ENCODE peak calls at places on chromosomes 7 and 10, in five cellular contexts. One of them, this sample, is unnamed.

GRCh38 chr7:142478479-142479220 is 220.8 kb upstream of the PRSS58 start:
- DNase-seq in pancreas: no peak
- DNase-seq in adrenal gland: no peak
- DNase-seq in OCI-LY7: peak; percentile 58
- DNase-seq in caudate nucleus: no peak
- DNase-seq in this sample: no peak

GRCh38 chr10:26488344-26488743 is 50.2 kb downstream of the APBB1IP start:
- DNase-seq in caudate nucleus: no peak
- DNase-seq in adrenal gland: no peak
- DNase-seq in pancreas: no peak
- DNase-seq in OCI-LY7: no peak
- DNase-seq in this sample: no peak

GRCh38 chr10:15821046-15821683 is 39.1 kb downstream of the MINDY3 start:
- DNase-seq in OCI-LY7: no peak
- DNase-seq in adrenal gland: no peak
- DNase-seq in caudate nucleus: no peak
- DNase-seq in pancreas: no peak
- DNase-seq in this sample: no peak

GRCh38 chr7:84799131-84799530 is 387.7 kb downstream of the SEMA3D start:
- DNase-seq in adrenal gland: no peak
- DNase-seq in OCI-LY7: no peak
- DNase-seq in pancreas: no peak
- DNase-seq in caudate nucleus: no peak
- DNase-seq in this sample: no peak

GRCh38 chr7:26584964-26585650 is 279.3 kb downstream of the SKAP2 start:
- DNase-seq in pancreas: no peak
- DNase-seq in caudate nucleus: no peak
- DNase-seq in OCI-LY7: no peak
- DNase-seq in adrenal gland: no peak
- DNase-seq in this sample: no peak

GRCh38 chr7:115094163-115094562 is 172.3 kb downstream of the MDFIC start:
- DNase-seq in adrenal gland: no peak
- DNase-seq in pancreas: no peak
- DNase-seq in caudate nucleus: no peak
- DNase-seq in OCI-LY7: no peak
- DNase-seq in this sample: no peak

GRCh38 chr10:24054421-24054820 is 154.5 kb upstream of the KIAA1217 start:
- DNase-seq in caudate nucleus: no peak
- DNase-seq in pancreas: no peak
- DNase-seq in adrenal gland: no peak
- DNase-seq in OCI-LY7: no peak
- DNase-seq in this sample: no peak

GRCh38 chr10:50622497-50623298 is 1.1 kb downstream of the SGMS1 start:
- DNase-seq in caudate nucleus: no peak
- DNase-seq in adrenal gland: peak; percentile 58
- DNase-seq in OCI-LY7: peak; percentile 52
- DNase-seq in pancreas: peak; percentile 78
- DNase-seq in this sample: peak; percentile 36

GRCh38 chr7:105639677-105640493 is 58.6 kb upstream of the EFCAB10 start:
- DNase-seq in OCI-LY7: no peak
- DNase-seq in caudate nucleus: no peak
- DNase-seq in adrenal gland: no peak
- DNase-seq in pancreas: no peak
- DNase-seq in this sample: no peak

GRCh38 chr10:26805567-26806245 is 55.1 kb downstream of the ABI1 start:
- DNase-seq in caudate nucleus: no peak
- DNase-seq in adrenal gland: no peak
- DNase-seq in OCI-LY7: no peak
- DNase-seq in pancreas: no peak
- DNase-seq in this sample: no peak

GRCh38 chr7:121336579-121336978 is 7.8 kb downstream of the WNT16 start:
- DNase-seq in pancreas: no peak
- DNase-seq in OCI-LY7: no peak
- DNase-seq in adrenal gland: no peak
- DNase-seq in caudate nucleus: no peak
- DNase-seq in this sample: no peak

GRCh38 chr7:39621261-39621660 is 2.1 kb upstream of the RALA start:
- DNase-seq in caudate nucleus: no peak
- DNase-seq in pancreas: no peak
- DNase-seq in OCI-LY7: no peak
- DNase-seq in adrenal gland: no peak
- DNase-seq in this sample: no peak

GRCh38 chr7:15977663-15978062 is 291.2 kb upstream of the MEOX2 start:
- DNase-seq in adrenal gland: no peak
- DNase-seq in caudate nucleus: no peak
- DNase-seq in pancreas: no peak
- DNase-seq in OCI-LY7: no peak
- DNase-seq in this sample: no peak

GRCh38 chr7:139744768-139745250 is 33.0 kb downstream of the HIPK2 start:
- DNase-seq in adrenal gland: peak; percentile 58
- DNase-seq in caudate nucleus: no peak
- DNase-seq in OCI-LY7: no peak
- DNase-seq in pancreas: no peak
- DNase-seq in this sample: no peak

GRCh38 chr10:95814011-95814727 is 58.2 kb downstream of the ENTPD1 start:
- DNase-seq in adrenal gland: peak; percentile 58
- DNase-seq in pancreas: no peak
- DNase-seq in OCI-LY7: no peak
- DNase-seq in caudate nucleus: no peak
- DNase-seq in this sample: no peak

GRCh38 chr7:151697942-151698341 is 178.2 kb upstream of the RHEB start:
- DNase-seq in caudate nucleus: no peak
- DNase-seq in OCI-LY7: no peak
- DNase-seq in adrenal gland: no peak
- DNase-seq in pancreas: no peak
- DNase-seq in this sample: no peak

GRCh38 chr10:121832647-121833046 is 95.2 kb downstream of the ATE1 start:
- DNase-seq in OCI-LY7: no peak
- DNase-seq in caudate nucleus: no peak
- DNase-seq in pancreas: no peak
- DNase-seq in adrenal gland: no peak
- DNase-seq in this sample: no peak

GRCh38 chr10:28215930-28216329 is 86.9 kb downstream of the MPP7 start:
- DNase-seq in caudate nucleus: no peak
- DNase-seq in pancreas: no peak
- DNase-seq in OCI-LY7: no peak
- DNase-seq in adrenal gland: no peak
- DNase-seq in this sample: no peak

GRCh38 chr10:178208-178607 is 43.0 kb downstream of the ZMYND11 start:
- DNase-seq in caudate nucleus: no peak
- DNase-seq in adrenal gland: no peak
- DNase-seq in OCI-LY7: peak; percentile 60
- DNase-seq in pancreas: no peak
- DNase-seq in this sample: no peak

GRCh38 chr10:103592186-103593021 is 98.9 kb downstream of the NEURL1 start:
- DNase-seq in OCI-LY7: peak; percentile 74
- DNase-seq in pancreas: no peak
- DNase-seq in caudate nucleus: no peak
- DNase-seq in adrenal gland: peak; percentile 30
- DNase-seq in this sample: no peak

GRCh38 chr7:127616709-127617108 is 1.2 kb downstream of the PAX4 start:
- DNase-seq in pancreas: no peak
- DNase-seq in adrenal gland: no peak
- DNase-seq in OCI-LY7: no peak
- DNase-seq in caudate nucleus: no peak
- DNase-seq in this sample: no peak

GRCh38 chr10:13922591-13922990 is 335.8 kb downstream of the PRPF18 start:
- DNase-seq in pancreas: no peak
- DNase-seq in caudate nucleus: no peak
- DNase-seq in OCI-LY7: no peak
- DNase-seq in adrenal gland: no peak
- DNase-seq in this sample: no peak

GRCh38 chr7:22658031-22658430 is 69.0 kb upstream of the IL6 start:
- DNase-seq in pancreas: no peak
- DNase-seq in adrenal gland: no peak
- DNase-seq in caudate nucleus: no peak
- DNase-seq in OCI-LY7: no peak
- DNase-seq in this sample: no peak

GRCh38 chr7:41162612-41163011 is 540.3 kb downstream of the INHBA start:
- DNase-seq in pancreas: no peak
- DNase-seq in adrenal gland: no peak
- DNase-seq in caudate nucleus: no peak
- DNase-seq in OCI-LY7: no peak
- DNase-seq in this sample: no peak

GRCh38 chr7:142549007-142549406 is 200.3 kb upstream of the PRSS1 start:
- DNase-seq in pancreas: no peak
- DNase-seq in adrenal gland: no peak
- DNase-seq in caudate nucleus: no peak
- DNase-seq in OCI-LY7: no peak
- DNase-seq in this sample: no peak

GRCh38 chr10:28367865-28368541 is 65.1 kb upstream of the MPP7 start:
- DNase-seq in adrenal gland: no peak
- DNase-seq in caudate nucleus: no peak
- DNase-seq in OCI-LY7: peak; percentile 93
- DNase-seq in pancreas: no peak
- DNase-seq in this sample: peak; percentile 36

DNA sequence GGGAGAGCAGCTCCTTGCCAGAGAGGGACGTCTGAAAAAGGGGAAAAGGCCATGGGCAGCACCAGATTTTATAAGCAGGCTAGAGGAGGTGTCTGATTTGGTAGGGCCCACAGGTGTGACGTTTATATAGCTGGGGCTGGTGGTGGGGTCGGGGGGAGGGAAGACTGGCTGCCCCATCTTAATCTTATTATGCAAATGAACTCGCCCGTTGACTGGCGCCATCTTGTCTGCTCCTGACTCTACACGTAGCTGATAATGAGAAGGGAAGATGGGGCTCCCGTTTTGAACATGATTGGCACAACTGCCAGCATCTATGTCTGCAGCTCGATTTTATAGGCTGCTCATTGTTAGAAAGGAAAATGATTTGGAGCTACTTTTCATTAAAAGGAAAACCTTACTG is 28.6 kb upstream of the CADPS2 start:
- DNase-seq in adrenal gland: no peak
- DNase-seq in pancreas: no peak
- DNase-seq in caudate nucleus: no peak
- DNase-seq in OCI-LY7: no peak
- DNase-seq in this sample: no peak
- H3K27ac ChIP-seq in adrenal gland: no peak overlapping the region
- H3K27ac ChIP-seq in pancreas: no peak overlapping the region
- H3K27ac ChIP-seq in caudate nucleus: no peak overlapping the region
- H3K27ac ChIP-seq in OCI-LY7: no peak overlapping the region
- H3K27ac ChIP-seq in this sample: no peak overlapping the region

DNA sequence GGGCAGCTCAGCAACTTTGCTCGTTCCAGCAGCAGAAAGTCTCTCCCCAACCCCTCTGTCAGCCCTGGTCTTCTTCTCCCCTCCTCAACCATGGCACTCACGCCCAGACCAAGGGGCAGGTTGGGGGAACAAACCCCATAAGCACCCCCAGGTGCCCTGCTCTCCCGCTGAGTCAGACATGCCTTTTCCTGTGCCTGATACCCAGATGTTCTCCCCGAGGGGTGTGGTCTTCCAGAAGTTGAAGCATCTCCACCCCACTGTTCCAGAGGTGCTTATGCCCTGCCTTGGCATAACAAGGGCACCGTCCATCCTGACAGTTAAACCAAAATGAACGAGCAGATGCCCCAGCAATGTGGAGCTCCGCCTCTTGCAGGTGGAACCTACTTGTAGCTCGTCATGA is 67.1 kb downstream of the C10orf143 start:
- DNase-seq in caudate nucleus: no peak
- DNase-seq in pancreas: no peak
- DNase-seq in OCI-LY7: no peak
- DNase-seq in adrenal gland: no peak
- DNase-seq in this sample: no peak
- H3K27ac ChIP-seq in caudate nucleus: no peak overlapping the region
- H3K27ac ChIP-seq in pancreas: no peak overlapping the region
- H3K27ac ChIP-seq in OCI-LY7: no peak overlapping the region
- H3K27ac ChIP-seq in adrenal gland: no peak overlapping the region
- H3K27ac ChIP-seq in this sample: no peak overlapping the region

GRCh38 chr10:124657806-124658205 is 86.4 kb downstream of the FAM53B start:
- DNase-seq in adrenal gland: no peak
- DNase-seq in OCI-LY7: no peak
- DNase-seq in caudate nucleus: no peak
- DNase-seq in pancreas: peak; percentile 15
- DNase-seq in this sample: no peak
- H3K27ac ChIP-seq in adrenal gland: peak overlapping the region; percentile 15
- H3K27ac ChIP-seq in OCI-LY7: no peak overlapping the region
- H3K27ac ChIP-seq in caudate nucleus: peak overlapping the region; percentile 7
- H3K27ac ChIP-seq in pancreas: no peak overlapping the region
- H3K27ac ChIP-seq in this sample: no peak overlapping the region

DNA sequence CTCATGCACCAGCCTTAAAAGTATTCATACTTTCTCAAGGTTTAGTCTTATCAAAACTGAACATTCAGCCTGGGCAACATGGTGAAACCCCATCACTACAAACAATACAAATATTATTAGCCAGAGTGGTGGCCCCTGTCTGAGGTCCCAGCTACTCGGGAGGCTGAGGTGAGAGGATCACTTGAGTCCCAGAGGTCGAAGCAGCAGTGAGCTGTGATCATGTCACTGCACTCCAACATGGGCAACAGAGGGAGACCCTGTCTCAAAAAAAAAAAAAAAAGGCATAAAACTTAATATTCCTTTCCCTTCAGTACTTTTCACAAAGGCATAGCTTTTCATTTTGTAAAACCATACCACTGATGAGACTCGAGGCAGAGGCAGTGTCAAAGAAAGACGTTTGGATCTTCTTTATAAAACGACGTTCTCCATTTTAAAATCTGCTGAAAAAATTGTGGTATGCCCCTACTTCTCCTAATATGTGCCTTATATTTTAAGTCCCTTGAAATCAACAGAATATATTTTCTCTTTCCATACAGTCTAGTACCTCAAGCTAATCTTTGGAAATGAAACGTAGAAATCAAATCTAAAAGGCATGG is 1.9 kb downstream of the NSUN6 start:
- DNase-seq in adrenal gland: no peak
- DNase-seq in OCI-LY7: peak; percentile 47
- DNase-seq in pancreas: no peak
- DNase-seq in caudate nucleus: no peak
- DNase-seq in this sample: no peak
- H3K27ac ChIP-seq in adrenal gland: no peak overlapping the region
- H3K27ac ChIP-seq in OCI-LY7: peak overlapping the region; percentile 80
- H3K27ac ChIP-seq in pancreas: no peak overlapping the region
- H3K27ac ChIP-seq in caudate nucleus: no peak overlapping the region
- H3K27ac ChIP-seq in this sample: no peak overlapping the region

GRCh38 chr10:131781076-131781475 is 119.7 kb upstream of the PPP2R2D start:
- DNase-seq in adrenal gland: no peak
- DNase-seq in OCI-LY7: no peak
- DNase-seq in pancreas: no peak
- DNase-seq in caudate nucleus: no peak
- DNase-seq in this sample: no peak
- H3K27ac ChIP-seq in adrenal gland: no peak overlapping the region
- H3K27ac ChIP-seq in OCI-LY7: no peak overlapping the region
- H3K27ac ChIP-seq in pancreas: no peak overlapping the region
- H3K27ac ChIP-seq in caudate nucleus: no peak overlapping the region
- H3K27ac ChIP-seq in this sample: no peak overlapping the region

GRCh38 chr10:18005445-18005780 is 53.7 kb downstream of the SLC39A12 start:
- DNase-seq in OCI-LY7: no peak
- DNase-seq in adrenal gland: no peak
- DNase-seq in pancreas: no peak
- DNase-seq in caudate nucleus: no peak
- DNase-seq in this sample: no peak

GRCh38 chr10:18000601-18001000 is 48.9 kb downstream of the SLC39A12 start:
- DNase-seq in pancreas: no peak
- DNase-seq in caudate nucleus: no peak
- DNase-seq in adrenal gland: no peak
- DNase-seq in OCI-LY7: no peak
- DNase-seq in this sample: no peak

GRCh38 chr10:18008989-18009388 is 57.3 kb downstream of the SLC39A12 start:
- DNase-seq in caudate nucleus: no peak
- DNase-seq in adrenal gland: no peak
- DNase-seq in pancreas: no peak
- DNase-seq in OCI-LY7: no peak
- DNase-seq in this sample: no peak

GRCh38 chr10:18010050-18010449 is 58.3 kb downstream of the SLC39A12 start:
- DNase-seq in pancreas: no peak
- DNase-seq in caudate nucleus: no peak
- DNase-seq in adrenal gland: no peak
- DNase-seq in OCI-LY7: no peak
- DNase-seq in this sample: no peak

GRCh38 chr10:18005781-18006456 is 54.2 kb downstream of the SLC39A12 start:
- DNase-seq in OCI-LY7: no peak
- DNase-seq in caudate nucleus: no peak
- DNase-seq in adrenal gland: peak; percentile 15
- DNase-seq in pancreas: no peak
- DNase-seq in this sample: no peak
- H3K27ac ChIP-seq in OCI-LY7: no peak overlapping the region
- H3K27ac ChIP-seq in caudate nucleus: peak overlapping the region; percentile 41
- H3K27ac ChIP-seq in adrenal gland: peak overlapping the region; percentile 17
- H3K27ac ChIP-seq in pancreas: no peak overlapping the region
- H3K27ac ChIP-seq in this sample: no peak overlapping the region